ENCODE peak calls at places on chromosomes 1 and 21, in eight cellular contexts. H is CD8-positive, alpha-beta memory T cell; V is CD8-positive, alpha-beta T cell; C is Karpas-422; G is tibial nerve; Q is neuronal stem cell; Y is pancreas; A is fibroblast of lung. L is an unnamed sample. For H3K4me1, the result is how much of the 10 kb centered on the place peaks cover.

GRCh38 chr1:9618912-9619679 is 30.4 kb downstream of the TMEM201 start:
- DNase-seq in A (no peak), G (no peak), C (no peak), Y (no peak), V (no peak), H (no peak), Q (no peak), L (no peak)

GRCh38 chr1:912740-913301 is 10.9 kb upstream of the SAMD11 start:
- DNase-seq in Y (peak), Q (no peak), C (no peak), G (no peak), V (no peak), H (no peak), A (no peak), L (no peak)

GRCh38 chr1:17837631-17838030 is 82.5 kb downstream of the ACTL8 start:
- DNase-seq in A (peak), C (no peak), G (no peak), Y (no peak), Q (no peak), V (no peak), H (no peak), L (no peak)

GRCh38 chr21:41466024-41466820 is 40.2 kb downstream of the MX1 start:
- DNase-seq in G (no peak), A (no peak), V (no peak), C (no peak), Q (no peak), Y (no peak), H (no peak), L (no peak)

GRCh38 chr1:66752000-66752592 is at the start of gene DYNLT5:
- DNase-seq in V (no peak), C (no peak), Y (peak), A (peak), Q (peak), G (peak), H (no peak), L (no peak)

GRCh38 chr1:235997049-235997448 is 67.8 kb downstream of the NID1 start:
- DNase-seq in C (no peak), A (no peak), H (no peak), V (no peak), G (no peak), Q (no peak), Y (no peak), L (no peak)

GRCh38 chr21:32940079-32941014 is 85.4 kb upstream of the OLIG2 start:
- DNase-seq in V (peak), C (peak), Q (peak), H (peak), A (peak), G (no peak), Y (no peak), L (peak)

GRCh38 chr1:159163609-159164008 is 7.8 kb upstream of the CADM3 start:
- DNase-seq in A (no peak), Y (no peak), V (no peak), G (no peak), Q (no peak), H (no peak), C (no peak), L (no peak)

GRCh38 chr1:23354260-23354659 is 10.2 kb upstream of the HNRNPR start:
- DNase-seq in H (no peak), A (no peak), V (no peak), Q (no peak), Y (no peak), C (no peak), G (no peak), L (no peak)

GRCh38 chr1:43541721-43542401 is 11.2 kb downstream of the PTPRF start:
- DNase-seq in C (no peak), H (no peak), A (peak), Q (no peak), Y (peak), G (peak), V (no peak), L (no peak)

GRCh38 chr1:181730606-181731005 is 247.3 kb downstream of the CACNA1E start:
- DNase-seq in A (no peak), C (no peak), Q (no peak), G (no peak), H (no peak), Y (no peak), V (no peak), L (no peak)

GRCh38 chr1:229855999-229856650 is 210.9 kb upstream of the GALNT2 start:
- DNase-seq in H (no peak), Y (peak), V (peak), Q (no peak), C (peak), G (no peak), A (no peak), L (peak)

GRCh38 chr1:64864018-64864945 is 102.1 kb downstream of the JAK1 start:
- DNase-seq in V (peak), G (no peak), Q (no peak), C (peak), A (peak), Y (no peak), H (peak), L (peak)

GRCh38 chr1:7389786-7390603 is 381.1 kb upstream of the VAMP3 start:
- DNase-seq in C (no peak), A (no peak), Y (no peak), H (no peak), Q (no peak), G (no peak), V (peak), L (no peak)

GRCh38 chr1:219085082-219085481 is 88.6 kb upstream of the LYPLAL1 start:
- DNase-seq in G (no peak), Y (no peak), Q (no peak), H (no peak), V (no peak), A (peak), C (no peak), L (no peak)

GRCh38 chr1:34975312-34975711 is 9.8 kb downstream of the TMEM35B start:
- DNase-seq in G (no peak), C (no peak), Y (no peak), H (no peak), V (no peak), A (no peak), Q (no peak), L (no peak)

GRCh38 chr1:117795190-117795589 is 134.2 kb downstream of the GDAP2 start:
- DNase-seq in Y (no peak), V (no peak), H (no peak), C (no peak), G (no peak), Q (no peak), A (peak), L (no peak)

GRCh38 chr1:4000811-4001251 is 100.8 kb upstream of the C1orf174 start:
- DNase-seq in A (no peak), V (no peak), G (no peak), H (no peak), Q (no peak), C (no peak), Y (no peak), L (no peak)

GRCh38 chr1:66276229-66276628 is 257.7 kb upstream of the SGIP1 start:
- DNase-seq in V (no peak), Q (no peak), H (no peak), Y (no peak), A (no peak), C (no peak), G (no peak), L (peak)

GRCh38 chr21:25939396-25939761 is 204.6 kb downstream of the GABPA start:
- DNase-seq in C (no peak), H (no peak), Y (no peak), A (no peak), G (no peak), Q (no peak), V (no peak), L (no peak)

GRCh38 chr21:34885636-34886553 is 163.2 kb downstream of the RUNX1 start:
- DNase-seq in Y (no peak), Q (no peak), H (no peak), V (no peak), C (peak), A (peak), G (no peak), L (peak)

GRCh38 chr1:190323530-190323929 is 154.1 kb downstream of the BRINP3 start:
- DNase-seq in V (no peak), Q (no peak), H (no peak), G (no peak), A (no peak), Y (no peak), C (no peak), L (no peak)

GRCh38 chr1:17878837-17879236 is 123.7 kb downstream of the ACTL8 start:
- DNase-seq in H (no peak), G (no peak), V (no peak), Y (no peak), A (peak), C (no peak), Q (no peak), L (no peak)

GRCh38 chr1:147071142-147071541 is 101.1 kb downstream of the PRKAB2 start:
- DNase-seq in H (no peak), C (no peak), A (no peak), V (no peak), Y (no peak), Q (no peak), G (no peak), L (no peak)

GRCh38 chr1:224211262-224211962 is 28.4 kb downstream of the DEGS1 start:
- DNase-seq in V (no peak), G (no peak), C (peak), A (peak), H (no peak), Y (peak), Q (no peak), L (no peak)

GRCh38 chr1:183804916-183805734 is at the start of gene RGL1:
- DNase-seq in C (no peak), G (peak), Q (peak), A (peak), Y (peak), V (no peak), H (no peak), L (peak)

GRCh38 chr21:26137379-26138060 is 33.0 kb downstream of the APP start:
- DNase-seq in G (no peak), C (no peak), V (no peak), H (no peak), Y (no peak), A (no peak), Q (no peak), L (peak)

GRCh38 chr1:150575072-150575489 is 4.3 kb downstream of the MCL1 start:
- DNase-seq in G (no peak), H (no peak), Y (no peak), V (no peak), C (no peak), Q (no peak), A (no peak), L (no peak)

GRCh38 chr1:94805912-94806311 is 14.2 kb upstream of the SLC44A3 start:
- DNase-seq in A (peak), Q (peak), H (peak), Y (peak), G (no peak), V (peak), C (peak), L (peak)

GRCh38 chr1:9181176-9181906 is 52.4 kb upstream of the GPR157 start:
- DNase-seq in C (peak), A (peak), Q (peak), Y (peak), H (peak), G (peak), V (peak), L (peak)

GRCh38 chr1:11059166-11059989 is 440 bp downstream of the SRM start:
- DNase-seq in V (no peak), H (no peak), Y (peak), A (no peak), C (peak), Q (no peak), G (no peak), L (peak)

GRCh38 chr1:50893466-50893865 is 66.6 kb downstream of the FAF1 start:
- DNase-seq in V (no peak), G (no peak), C (no peak), A (no peak), Y (no peak), Q (no peak), H (no peak), L (no peak)

GRCh38 chr1:213618094-213618493 is 369.7 kb upstream of the PROX1 start:
- DNase-seq in Y (no peak), V (no peak), H (no peak), Q (no peak), G (no peak), C (no peak), A (no peak), L (no peak)

GRCh38 chr1:213615226-213615881 is 372.4 kb upstream of the PROX1 start:
- DNase-seq in G (no peak), V (no peak), H (no peak), Q (no peak), Y (no peak), A (no peak), C (no peak), L (no peak)

GRCh38 chr1:213619026-213619425 is 368.7 kb upstream of the PROX1 start:
- DNase-seq in V (no peak), Q (no peak), A (no peak), G (no peak), H (no peak), C (no peak), Y (no peak), L (no peak)

GRCh38 chr1:213617133-213617532 is 370.6 kb upstream of the PROX1 start:
- DNase-seq in H (no peak), Q (no peak), G (no peak), V (no peak), A (no peak), Y (no peak), C (no peak), L (no peak)

GRCh38 chr1:213613549-213613948 is 374.2 kb upstream of the PROX1 start:
- DNase-seq in A (no peak), Q (no peak), C (no peak), Y (no peak), H (no peak), G (no peak), V (no peak), L (no peak)
- H3K4me1 ChIP-seq in A (under half), Q (under half), C (under half), Y (under half), H (under half), G (under half), V (under half), L (under half)

GRCh38 chr1:209911746-209912145 is 26.3 kb upstream of the SYT14 start:
- DNase-seq in G (no peak), A (no peak), H (no peak), Y (no peak), V (no peak), Q (no peak), C (no peak), L (no peak)

GRCh38 chr1:209912306-209912705 is 25.7 kb upstream of the SYT14 start:
- DNase-seq in V (no peak), A (no peak), C (no peak), Q (no peak), Y (no peak), H (no peak), G (no peak), L (no peak)
- H3K4me1 ChIP-seq in V (under half), A (under half), C (under half), Q (under half), Y (under half), H (under half), G (under half), L (under half)

GRCh38 chr1:101308001-101308659 is 71.3 kb downstream of the S1PR1 start:
- DNase-seq in Y (no peak), V (no peak), C (no peak), A (no peak), G (no peak), Q (no peak), H (no peak), L (no peak)
- H3K4me1 ChIP-seq in Y (under half), V (half or more), C (half or more), A (under half), G (under half), Q (under half), H (half or more), L (under half)

DNA sequence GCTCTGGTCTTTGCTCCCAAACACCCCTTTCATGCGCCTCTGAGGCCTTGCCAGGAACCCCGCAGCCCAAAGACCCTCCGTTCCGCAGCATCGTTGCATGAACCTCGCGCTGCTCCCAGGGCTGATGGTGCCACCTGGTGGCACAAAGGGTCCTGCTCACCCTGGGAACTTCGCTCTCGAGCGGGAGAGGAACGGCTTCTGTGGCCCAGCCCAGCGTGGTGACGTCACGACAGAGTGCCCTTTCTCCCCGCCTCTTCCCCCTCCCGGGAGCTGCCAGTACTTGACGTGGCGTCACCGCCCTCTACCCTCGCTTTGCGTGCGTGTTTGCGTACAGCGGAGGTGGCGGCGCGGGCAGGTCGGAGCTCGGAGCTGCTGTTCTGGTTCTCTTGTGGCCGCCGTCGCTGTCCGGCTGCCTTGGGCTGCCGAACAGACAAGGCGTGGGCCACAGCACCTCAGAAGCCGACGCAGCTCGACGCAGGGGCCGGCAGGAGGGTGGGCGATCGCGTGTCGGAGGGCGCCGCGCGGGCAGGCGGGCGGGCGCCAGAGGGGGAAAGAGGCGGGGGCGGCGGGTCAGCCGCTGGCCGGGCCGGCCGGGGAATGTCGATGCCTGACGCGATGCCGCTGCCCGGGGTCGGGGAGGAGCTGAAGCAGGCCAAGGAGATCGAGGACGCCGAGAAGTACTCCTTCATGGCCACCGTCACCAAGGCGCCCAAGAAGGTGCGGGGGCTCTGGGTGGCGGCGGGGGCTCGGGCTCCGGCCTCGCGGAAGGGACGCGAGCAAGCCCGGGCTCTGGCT is at the start of gene AHCYL1:
- DNase-seq in G (peak), Y (peak), A (peak), Q (peak), H (peak), V (peak), C (peak), L (peak)
- H3K4me1 ChIP-seq in G (under half), Y (under half), A (under half), Q (under half), H (under half), V (under half), C (under half), L (under half)

GRCh38 chr1:15368888-15369287 is 40.8 kb upstream of the EFHD2 start:
- DNase-seq in G (no peak), Q (no peak), H (no peak), V (no peak), A (no peak), Y (no peak), C (no peak), L (no peak)
- H3K4me1 ChIP-seq in G (under half), Q (under half), H (under half), V (under half), A (under half), Y (under half), C (under half), L (under half)

L was measured in MM.1S.